ENCODE peak calls at places on chromosomes 7 and 10, in eight cellular contexts. One of them, this sample, is unnamed.

GRCh38 chr7:95693551-95694333 is 78.6 kb upstream of the DYNC1I1 start:
- DNase-seq in astrocyte: no peak
- DNase-seq in retinal pigment epithelial cell: no peak
- DNase-seq in WERI-Rb-1: no peak
- DNase-seq in HCT116: peak
- DNase-seq in GM06990: no peak
- DNase-seq in neural progenitor cell: no peak
- DNase-seq in BJ: no peak
- DNase-seq in this sample: no peak

GRCh38 chr7:18535811-18536413 is 40.4 kb downstream of the HDAC9 start:
- DNase-seq in astrocyte: no peak
- DNase-seq in retinal pigment epithelial cell: no peak
- DNase-seq in WERI-Rb-1: no peak
- DNase-seq in HCT116: no peak
- DNase-seq in GM06990: no peak
- DNase-seq in neural progenitor cell: no peak
- DNase-seq in BJ: no peak
- DNase-seq in this sample: no peak

GRCh38 chr10:43214956-43215561 is 51.8 kb downstream of the RASGEF1A start:
- DNase-seq in astrocyte: no peak
- DNase-seq in retinal pigment epithelial cell: no peak
- DNase-seq in WERI-Rb-1: no peak
- DNase-seq in HCT116: no peak
- DNase-seq in GM06990: no peak
- DNase-seq in neural progenitor cell: no peak
- DNase-seq in BJ: no peak
- DNase-seq in this sample: no peak

GRCh38 chr7:929311-929711 is 25.2 kb downstream of the ADAP1 start:
- DNase-seq in astrocyte: no peak
- DNase-seq in retinal pigment epithelial cell: no peak
- DNase-seq in WERI-Rb-1: no peak
- DNase-seq in HCT116: no peak
- DNase-seq in GM06990: no peak
- DNase-seq in neural progenitor cell: no peak
- DNase-seq in BJ: no peak
- DNase-seq in this sample: peak

GRCh38 chr10:110141185-110141584 is 66.2 kb upstream of the MXI1 start:
- DNase-seq in astrocyte: no peak
- DNase-seq in retinal pigment epithelial cell: no peak
- DNase-seq in WERI-Rb-1: no peak
- DNase-seq in HCT116: no peak
- DNase-seq in GM06990: no peak
- DNase-seq in neural progenitor cell: no peak
- DNase-seq in BJ: no peak
- DNase-seq in this sample: no peak

GRCh38 chr10:104899779-104900178 is 258.7 kb downstream of the SORCS3 start:
- DNase-seq in astrocyte: no peak
- DNase-seq in retinal pigment epithelial cell: no peak
- DNase-seq in WERI-Rb-1: no peak
- DNase-seq in HCT116: no peak
- DNase-seq in GM06990: no peak
- DNase-seq in neural progenitor cell: no peak
- DNase-seq in BJ: no peak
- DNase-seq in this sample: no peak

GRCh38 chr7:78081888-78082287 is 283.3 kb downstream of the PHTF2 start:
- DNase-seq in astrocyte: no peak
- DNase-seq in retinal pigment epithelial cell: no peak
- DNase-seq in WERI-Rb-1: peak
- DNase-seq in HCT116: no peak
- DNase-seq in GM06990: no peak
- DNase-seq in neural progenitor cell: peak
- DNase-seq in BJ: no peak
- DNase-seq in this sample: no peak

GRCh38 chr7:155170331-155170730 is 100.2 kb downstream of the HTR5A start:
- DNase-seq in astrocyte: no peak
- DNase-seq in retinal pigment epithelial cell: no peak
- DNase-seq in WERI-Rb-1: no peak
- DNase-seq in HCT116: no peak
- DNase-seq in GM06990: no peak
- DNase-seq in neural progenitor cell: no peak
- DNase-seq in BJ: no peak
- DNase-seq in this sample: no peak

GRCh38 chr7:48088559-48089414 is at the start of gene UPP1:
- DNase-seq in astrocyte: peak
- DNase-seq in retinal pigment epithelial cell: peak
- DNase-seq in WERI-Rb-1: peak
- DNase-seq in HCT116: peak
- DNase-seq in GM06990: peak
- DNase-seq in neural progenitor cell: peak
- DNase-seq in BJ: peak
- DNase-seq in this sample: peak

GRCh38 chr7:19587291-19587690 is 121.5 kb downstream of the POLR1F start:
- DNase-seq in astrocyte: no peak
- DNase-seq in retinal pigment epithelial cell: no peak
- DNase-seq in WERI-Rb-1: no peak
- DNase-seq in HCT116: no peak
- DNase-seq in GM06990: no peak
- DNase-seq in neural progenitor cell: peak
- DNase-seq in BJ: no peak
- DNase-seq in this sample: no peak

GRCh38 chr10:13390604-13391522 is 42.8 kb upstream of the SEPHS1 start:
- DNase-seq in astrocyte: no peak
- DNase-seq in retinal pigment epithelial cell: no peak
- DNase-seq in WERI-Rb-1: no peak
- DNase-seq in HCT116: no peak
- DNase-seq in GM06990: peak
- DNase-seq in neural progenitor cell: no peak
- DNase-seq in BJ: no peak
- DNase-seq in this sample: no peak

GRCh38 chr10:50393784-50394183 is 142.5 kb upstream of the ASAH2 start:
- DNase-seq in astrocyte: peak
- DNase-seq in retinal pigment epithelial cell: no peak
- DNase-seq in WERI-Rb-1: no peak
- DNase-seq in HCT116: no peak
- DNase-seq in GM06990: no peak
- DNase-seq in neural progenitor cell: no peak
- DNase-seq in BJ: no peak
- DNase-seq in this sample: no peak

GRCh38 chr7:32774411-32774970 is 117.1 kb downstream of the KBTBD2 start:
- DNase-seq in astrocyte: no peak
- DNase-seq in retinal pigment epithelial cell: no peak
- DNase-seq in WERI-Rb-1: no peak
- DNase-seq in HCT116: no peak
- DNase-seq in GM06990: no peak
- DNase-seq in neural progenitor cell: no peak
- DNase-seq in BJ: no peak
- DNase-seq in this sample: no peak

GRCh38 chr10:124217906-124218769 is 124.7 kb upstream of the CHST15 start:
- DNase-seq in astrocyte: no peak
- DNase-seq in retinal pigment epithelial cell: no peak
- DNase-seq in WERI-Rb-1: peak
- DNase-seq in HCT116: peak
- DNase-seq in GM06990: no peak
- DNase-seq in neural progenitor cell: peak
- DNase-seq in BJ: no peak
- DNase-seq in this sample: peak

GRCh38 chr10:6278519-6279120 is 75.9 kb downstream of the PFKFB3 start:
- DNase-seq in astrocyte: no peak
- DNase-seq in retinal pigment epithelial cell: no peak
- DNase-seq in WERI-Rb-1: no peak
- DNase-seq in HCT116: no peak
- DNase-seq in GM06990: no peak
- DNase-seq in neural progenitor cell: no peak
- DNase-seq in BJ: no peak
- DNase-seq in this sample: peak

GRCh38 chr7:113197274-113197673 is 78.9 kb upstream of the SMIM30 start:
- DNase-seq in astrocyte: peak
- DNase-seq in retinal pigment epithelial cell: peak
- DNase-seq in WERI-Rb-1: no peak
- DNase-seq in HCT116: no peak
- DNase-seq in GM06990: no peak
- DNase-seq in neural progenitor cell: no peak
- DNase-seq in BJ: peak
- DNase-seq in this sample: no peak

GRCh38 chr10:5563237-5563961 is 38.6 kb downstream of the CALML3 start:
- DNase-seq in astrocyte: no peak
- DNase-seq in retinal pigment epithelial cell: no peak
- DNase-seq in WERI-Rb-1: no peak
- DNase-seq in HCT116: no peak
- DNase-seq in GM06990: no peak
- DNase-seq in neural progenitor cell: no peak
- DNase-seq in BJ: no peak
- DNase-seq in this sample: no peak

GRCh38 chr7:138417103-138417695 is 42.9 kb upstream of the TRIM24 start:
- DNase-seq in astrocyte: no peak
- DNase-seq in retinal pigment epithelial cell: no peak
- DNase-seq in WERI-Rb-1: no peak
- DNase-seq in HCT116: no peak
- DNase-seq in GM06990: no peak
- DNase-seq in neural progenitor cell: no peak
- DNase-seq in BJ: no peak
- DNase-seq in this sample: no peak

GRCh38 chr10:24901686-24902399 is 50.6 kb downstream of the PRTFDC1 start:
- DNase-seq in astrocyte: peak
- DNase-seq in retinal pigment epithelial cell: peak
- DNase-seq in WERI-Rb-1: peak
- DNase-seq in HCT116: peak
- DNase-seq in GM06990: peak
- DNase-seq in neural progenitor cell: peak
- DNase-seq in BJ: peak
- DNase-seq in this sample: no peak

GRCh38 chr10:7199152-7199760 is 211.6 kb downstream of the SFMBT2 start:
- DNase-seq in astrocyte: peak
- DNase-seq in retinal pigment epithelial cell: no peak
- DNase-seq in WERI-Rb-1: no peak
- DNase-seq in HCT116: no peak
- DNase-seq in GM06990: no peak
- DNase-seq in neural progenitor cell: no peak
- DNase-seq in BJ: peak
- DNase-seq in this sample: no peak

GRCh38 chr10:123301077-123301875 is 147.1 kb downstream of the BUB3 start:
- DNase-seq in astrocyte: peak
- DNase-seq in retinal pigment epithelial cell: peak
- DNase-seq in WERI-Rb-1: peak
- DNase-seq in HCT116: no peak
- DNase-seq in GM06990: peak
- DNase-seq in neural progenitor cell: peak
- DNase-seq in BJ: no peak
- DNase-seq in this sample: no peak

GRCh38 chr7:5417106-5418071 is 6.2 kb downstream of the TNRC18 start:
- DNase-seq in astrocyte: no peak
- DNase-seq in retinal pigment epithelial cell: peak
- DNase-seq in WERI-Rb-1: no peak
- DNase-seq in HCT116: no peak
- DNase-seq in GM06990: no peak
- DNase-seq in neural progenitor cell: peak
- DNase-seq in BJ: no peak
- DNase-seq in this sample: no peak

GRCh38 chr7:138712652-138713051 is 11.5 kb upstream of the SVOPL start:
- DNase-seq in astrocyte: no peak
- DNase-seq in retinal pigment epithelial cell: no peak
- DNase-seq in WERI-Rb-1: no peak
- DNase-seq in HCT116: no peak
- DNase-seq in GM06990: no peak
- DNase-seq in neural progenitor cell: no peak
- DNase-seq in BJ: no peak
- DNase-seq in this sample: no peak

GRCh38 chr10:129550111-129550510 is 83.1 kb downstream of the MGMT start:
- DNase-seq in astrocyte: no peak
- DNase-seq in retinal pigment epithelial cell: no peak
- DNase-seq in WERI-Rb-1: no peak
- DNase-seq in HCT116: no peak
- DNase-seq in GM06990: no peak
- DNase-seq in neural progenitor cell: no peak
- DNase-seq in BJ: no peak
- DNase-seq in this sample: no peak

GRCh38 chr10:71035511-71036278 is 147.3 kb upstream of the PCBD1 start:
- DNase-seq in astrocyte: no peak
- DNase-seq in retinal pigment epithelial cell: no peak
- DNase-seq in WERI-Rb-1: no peak
- DNase-seq in HCT116: no peak
- DNase-seq in GM06990: no peak
- DNase-seq in neural progenitor cell: no peak
- DNase-seq in BJ: no peak
- DNase-seq in this sample: no peak

DNA sequence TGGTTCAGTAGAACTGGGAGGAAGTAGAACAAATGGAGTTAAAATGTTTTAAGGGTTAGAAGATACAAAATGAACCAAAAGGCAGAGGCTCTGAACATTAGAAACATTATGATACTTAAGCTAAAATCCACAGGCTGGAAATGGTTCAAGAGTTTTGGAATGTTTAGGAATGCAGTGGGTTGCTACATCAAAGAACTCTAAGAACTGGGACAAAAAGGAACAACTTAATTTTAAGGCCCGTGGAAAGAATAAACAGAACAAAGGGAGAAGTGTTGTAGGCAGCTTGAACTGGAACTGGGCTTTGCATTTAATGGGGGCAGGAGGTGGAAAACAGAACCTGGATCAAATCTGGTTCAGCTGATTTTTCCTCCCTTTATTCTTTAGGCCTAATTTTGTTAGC is 3.5 kb upstream of the C7orf25 start:
- DNase-seq in astrocyte: peak
- DNase-seq in retinal pigment epithelial cell: no peak
- DNase-seq in WERI-Rb-1: no peak
- DNase-seq in HCT116: no peak
- DNase-seq in GM06990: no peak
- DNase-seq in neural progenitor cell: no peak
- DNase-seq in BJ: no peak
- DNase-seq in this sample: no peak
- H3K4me3 ChIP-seq in astrocyte: no peak
- H3K4me3 ChIP-seq in retinal pigment epithelial cell: no peak
- H3K4me3 ChIP-seq in WERI-Rb-1: no peak
- H3K4me3 ChIP-seq in HCT116: no peak
- H3K4me3 ChIP-seq in GM06990: no peak
- H3K4me3 ChIP-seq in neural progenitor cell: no peak
- H3K4me3 ChIP-seq in BJ: no peak
- H3K4me3 ChIP-seq in this sample: no peak

GRCh38 chr10:18261063-18261462 is 120.8 kb downstream of the CACNB2 start:
- DNase-seq in astrocyte: no peak
- DNase-seq in retinal pigment epithelial cell: no peak
- DNase-seq in WERI-Rb-1: no peak
- DNase-seq in HCT116: no peak
- DNase-seq in GM06990: no peak
- DNase-seq in neural progenitor cell: peak
- DNase-seq in BJ: no peak
- DNase-seq in this sample: no peak
- H3K4me3 ChIP-seq in astrocyte: no peak
- H3K4me3 ChIP-seq in retinal pigment epithelial cell: no peak
- H3K4me3 ChIP-seq in WERI-Rb-1: no peak
- H3K4me3 ChIP-seq in HCT116: no peak
- H3K4me3 ChIP-seq in GM06990: no peak
- H3K4me3 ChIP-seq in neural progenitor cell: no peak
- H3K4me3 ChIP-seq in BJ: no peak
- H3K4me3 ChIP-seq in this sample: no peak

GRCh38 chr7:98870071-98870651 is 347 bp upstream of the TMEM130 start:
- DNase-seq in astrocyte: peak
- DNase-seq in retinal pigment epithelial cell: no peak
- DNase-seq in WERI-Rb-1: peak
- DNase-seq in HCT116: no peak
- DNase-seq in GM06990: peak
- DNase-seq in neural progenitor cell: peak
- DNase-seq in BJ: no peak
- DNase-seq in this sample: peak
- H3K4me3 ChIP-seq in astrocyte: peak
- H3K4me3 ChIP-seq in retinal pigment epithelial cell: peak
- H3K4me3 ChIP-seq in WERI-Rb-1: peak
- H3K4me3 ChIP-seq in HCT116: no peak
- H3K4me3 ChIP-seq in GM06990: peak
- H3K4me3 ChIP-seq in neural progenitor cell: peak
- H3K4me3 ChIP-seq in BJ: peak
- H3K4me3 ChIP-seq in this sample: peak

GRCh38 chr10:18665815-18666558 is 6.8 kb downstream of the ARL5B start:
- DNase-seq in astrocyte: peak
- DNase-seq in retinal pigment epithelial cell: no peak
- DNase-seq in WERI-Rb-1: no peak
- DNase-seq in HCT116: no peak
- DNase-seq in GM06990: no peak
- DNase-seq in neural progenitor cell: no peak
- DNase-seq in BJ: no peak
- DNase-seq in this sample: no peak
- H3K4me3 ChIP-seq in astrocyte: no peak
- H3K4me3 ChIP-seq in retinal pigment epithelial cell: no peak
- H3K4me3 ChIP-seq in WERI-Rb-1: no peak
- H3K4me3 ChIP-seq in HCT116: no peak
- H3K4me3 ChIP-seq in GM06990: no peak
- H3K4me3 ChIP-seq in neural progenitor cell: no peak
- H3K4me3 ChIP-seq in BJ: no peak
- H3K4me3 ChIP-seq in this sample: no peak

This sample was measured in ascending aorta.